ENCODE peak calls at places on chromosomes 3 and 15, in ten cellular contexts. V, M, K, A, W, U, Z, F, R and E are unnamed samples.

GRCh38 chr15:58962662-58963565 is 24.5 kb upstream of the RNF111 start:
- DNase-seq in V (no peak), M (no peak), K (no peak), A (peak), W (no peak), U (peak), Z (no peak), F (no peak), R (no peak), E (peak)

GRCh38 chr3:59542276-59542675 is 492.5 kb upstream of the CFAP20DC start:
- DNase-seq in V (no peak), M (peak), K (no peak), A (no peak), W (no peak), U (no peak), Z (no peak), F (no peak), R (no peak), E (no peak)

GRCh38 chr15:85073556-85074194 is 92.0 kb downstream of the PDE8A start:
- DNase-seq in V (peak), M (peak), K (no peak), A (peak), W (no peak), U (peak), Z (no peak), F (no peak), R (no peak), E (no peak)

GRCh38 chr3:10447527-10448260 is 57.7 kb downstream of the ATP2B2 start:
- DNase-seq in V (no peak), M (no peak), K (no peak), A (no peak), W (no peak), U (no peak), Z (no peak), F (no peak), R (no peak), E (no peak)

GRCh38 chr3:99953596-99953995 is 135.9 kb downstream of the CMSS1 start:
- DNase-seq in V (no peak), M (no peak), K (no peak), A (no peak), W (no peak), U (no peak), Z (no peak), F (no peak), R (no peak), E (no peak)

GRCh38 chr15:48592221-48592731 is 53.2 kb downstream of the FBN1 start:
- DNase-seq in V (no peak), M (peak), K (no peak), A (peak), W (no peak), U (peak), Z (no peak), F (peak), R (no peak), E (no peak)

GRCh38 chr15:26866298-26867198 is at the start of gene GABRA5:
- DNase-seq in V (no peak), M (peak), K (no peak), A (peak), W (no peak), U (no peak), Z (no peak), F (peak), R (no peak), E (no peak)

GRCh38 chr3:113614402-113614801 is 82.0 kb downstream of the USF3 start:
- DNase-seq in V (no peak), M (no peak), K (no peak), A (no peak), W (no peak), U (no peak), Z (no peak), F (no peak), R (no peak), E (no peak)

GRCh38 chr3:147392083-147392916 is 14.0 kb downstream of the ZIC4 start:
- DNase-seq in V (no peak), M (peak), K (no peak), A (no peak), W (peak), U (peak), Z (no peak), F (peak), R (no peak), E (no peak)